ENCODE peak calls at places on chromosome 7, in four cellular contexts. H is neuronal stem cell, T is H1, X is IMR-90. Z is an unnamed sample.

GRCh38 chr7:110442386-110442837 is 648.5 kb upstream of the LRRN3 start:
- DNase-seq in H (peak; percentile 21), T (peak; percentile 63), X (peak; percentile 37), Z (peak; percentile 65)

GRCh38 chr7:123724725-123725381 is 23.9 kb downstream of the WASL start:
- DNase-seq in H (no peak), T (no peak), X (no peak), Z (no peak)

GRCh38 chr7:131011976-131012375 is 278.0 kb upstream of the KLF14 start:
- DNase-seq in H (no peak), T (no peak), X (peak; percentile 89), Z (peak; percentile 93)

GRCh38 chr7:43880596-43880995 is 11.3 kb upstream of the MRPS24 start:
- DNase-seq in H (no peak), T (no peak), X (peak; percentile 78), Z (peak; percentile 82)

GRCh38 chr7:14252458-14252857 is 263.0 kb upstream of the ETV1 start:
- DNase-seq in H (no peak), T (no peak), X (no peak), Z (no peak)

GRCh38 chr7:141003172-141004080 is 11.3 kb downstream of the MRPS33 start:
- DNase-seq in H (no peak), T (no peak), X (no peak), Z (no peak)

GRCh38 chr7:100503350-100503735 is 19.6 kb downstream of the NYAP1 start:
- DNase-seq in H (no peak), T (no peak), X (peak; percentile 46), Z (no peak)

GRCh38 chr7:141184532-141185190 is 110.8 kb downstream of the TMEM178B start:
- DNase-seq in H (no peak), T (no peak), X (no peak), Z (no peak)

GRCh38 chr7:2612445-2613112 is 19.2 kb upstream of the TTYH3 start:
- DNase-seq in H (no peak), T (peak; percentile 49), X (no peak), Z (no peak)

GRCh38 chr7:140673063-140673769 is 471 bp downstream of the ADCK2 start:
- DNase-seq in H (peak; percentile 24), T (no peak), X (no peak), Z (no peak)

GRCh38 chr7:23468721-23469149 is 1.6 kb downstream of the IGF2BP3 start:
- DNase-seq in H (no peak), T (no peak), X (no peak), Z (no peak)

GRCh38 chr7:73526892-73527821 is 5.1 kb upstream of the BAZ1B start:
- DNase-seq in H (no peak), T (no peak), X (no peak), Z (no peak)

GRCh38 chr7:83807770-83808169 is 158.8 kb upstream of the SEMA3E start:
- DNase-seq in H (no peak), T (no peak), X (no peak), Z (no peak)

GRCh38 chr7:27586825-27587224 is 75.9 kb downstream of the HIBADH start:
- DNase-seq in H (no peak), T (no peak), X (no peak), Z (no peak)

GRCh38 chr7:45417268-45417667 is 156.9 kb upstream of the ADCY1 start:
- DNase-seq in H (no peak), T (no peak), X (no peak), Z (no peak)

GRCh38 chr7:74587435-74588126 is 69.9 kb upstream of the GTF2I start:
- DNase-seq in H (no peak), T (no peak), X (peak; percentile 89), Z (peak; percentile 94)

GRCh38 chr7:136006208-136006607 is 29.0 kb upstream of the MTPN start:
- DNase-seq in H (no peak), T (no peak), X (no peak), Z (no peak)

GRCh38 chr7:6056616-6057015 is 25.4 kb downstream of the ANKRD61 start:
- DNase-seq in H (no peak), T (no peak), X (no peak), Z (no peak)

GRCh38 chr7:18638594-18639452 is 143.3 kb downstream of the HDAC9 start:
- DNase-seq in H (no peak), T (no peak), X (peak; percentile 64), Z (peak; percentile 83)

GRCh38 chr7:96040250-96040772 is 268.0 kb downstream of the DYNC1I1 start:
- DNase-seq in H (no peak), T (no peak), X (no peak), Z (no peak)

DNA sequence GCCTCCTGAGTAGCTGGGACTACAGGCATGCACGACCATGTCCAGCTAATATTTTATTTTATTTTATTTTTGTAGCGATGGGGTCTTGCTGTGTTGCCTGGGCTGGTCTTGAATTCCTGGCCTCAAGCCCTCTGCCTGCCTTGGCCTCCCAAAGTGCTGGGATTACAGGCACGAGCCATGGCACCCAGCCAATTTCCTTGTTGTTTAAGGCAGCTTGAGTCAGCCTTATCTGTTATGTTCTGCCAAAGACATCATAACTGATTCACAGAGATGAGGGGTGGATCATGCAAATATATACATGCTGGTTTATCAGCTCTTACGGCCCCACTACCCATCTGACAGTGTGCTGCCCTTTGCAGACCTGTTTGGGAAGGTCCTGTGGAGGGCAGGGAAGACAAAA is 826.7 kb downstream of the TYW1 start:
- DNase-seq in H (no peak), T (no peak), X (no peak), Z (no peak)
- H2BK15ac ChIP-seq in H (no peak overlapping the region), T (no peak overlapping the region), X (no peak overlapping the region), Z (no peak overlapping the region)

GRCh38 chr7:21256310-21256877 is 171.5 kb upstream of the SP4 start:
- DNase-seq in H (no peak), T (no peak), X (peak; percentile 38), Z (peak; percentile 37)

GRCh38 chr7:21251166-21251806 is 176.6 kb upstream of the SP4 start:
- DNase-seq in H (no peak), T (no peak), X (no peak), Z (no peak)

GRCh38 chr7:21253740-21254687 is 173.9 kb upstream of the SP4 start:
- DNase-seq in H (peak; percentile 85), T (peak; percentile 38), X (peak; percentile 26), Z (peak; percentile 69)
- H3K4me3 ChIP-seq in H (no peak overlapping the region), T (peak overlapping the region; percentile 51), X (no peak overlapping the region), Z (no peak overlapping the region)

GRCh38 chr7:115831371-115831770 is 199.2 kb downstream of the TFEC start:
- DNase-seq in H (no peak), T (no peak), X (no peak), Z (no peak)
- H3K14ac ChIP-seq in H (no peak overlapping the region), T (no peak overlapping the region), X (no peak overlapping the region), Z (no peak overlapping the region)

GRCh38 chr7:108236681-108237415 is 106.7 kb upstream of the LAMB4 start:
- DNase-seq in H (no peak), T (no peak), X (no peak), Z (no peak)
- H2BK15ac ChIP-seq in H (no peak overlapping the region), T (no peak overlapping the region), X (no peak overlapping the region), Z (no peak overlapping the region)

GRCh38 chr7:94374721-94375120 is 20.0 kb upstream of the COL1A2 start:
- DNase-seq in H (no peak), T (no peak), X (no peak), Z (peak; percentile 65)
- H3K4me3 ChIP-seq in H (no peak overlapping the region), T (peak overlapping the region; percentile 35), X (peak overlapping the region; percentile 41), Z (peak overlapping the region; percentile 66)

GRCh38 chr7:112439476-112439875 is 10.8 kb upstream of the IFRD1 start:
- DNase-seq in H (no peak), T (no peak), X (no peak), Z (no peak)
- H3K14ac ChIP-seq in H (no peak overlapping the region), T (no peak overlapping the region), X (no peak overlapping the region), Z (no peak overlapping the region)

DNA sequence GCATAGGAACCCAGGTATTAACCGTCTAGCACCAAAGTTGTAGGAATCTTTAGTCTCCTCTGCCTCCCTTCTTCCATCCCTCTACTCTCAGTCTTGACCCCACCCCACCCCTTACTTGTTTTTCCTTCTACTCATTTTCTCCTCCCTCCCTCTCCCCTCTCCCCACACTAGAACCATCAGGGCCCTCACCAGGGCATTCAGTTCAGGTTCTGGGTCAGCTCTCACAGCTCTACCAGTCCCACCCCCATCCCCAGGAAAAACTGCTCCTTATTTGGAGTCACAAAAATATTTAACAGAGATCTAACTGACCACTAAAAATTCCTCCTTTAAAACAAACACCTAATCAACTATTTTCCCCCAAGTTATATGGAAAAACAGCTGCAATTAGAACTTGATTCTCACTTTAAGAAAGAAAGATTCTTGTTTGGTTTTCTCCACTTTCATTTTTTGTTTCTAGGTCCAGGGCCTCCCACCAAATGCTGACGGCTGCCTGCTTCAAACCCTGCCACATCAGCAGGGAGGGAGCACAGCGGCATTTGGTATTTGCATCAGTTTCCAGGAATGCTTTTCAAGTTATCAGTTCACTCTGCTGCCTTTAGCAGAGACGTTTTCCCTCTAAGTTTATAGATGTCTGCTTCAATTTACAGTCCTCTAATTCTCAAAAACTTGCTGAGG is 2.8 kb upstream of the COL1A2 start:
- DNase-seq in H (no peak), T (no peak), X (peak; percentile 88), Z (peak; percentile 81)
- H2BK15ac ChIP-seq in H (no peak overlapping the region), T (no peak overlapping the region), X (peak overlapping the region; percentile 75), Z (no peak overlapping the region)

GRCh38 chr7:101960323-101960722 is 142.9 kb downstream of the CUX1 start:
- DNase-seq in H (no peak), T (no peak), X (no peak), Z (no peak)
- H3K4me3 ChIP-seq in H (no peak overlapping the region), T (no peak overlapping the region), X (no peak overlapping the region), Z (no peak overlapping the region)

GRCh38 chr7:157018997-157019591 is 8.6 kb upstream of the MNX1 start:
- DNase-seq in H (no peak), T (no peak), X (no peak), Z (no peak)

GRCh38 chr7:157016352-157017041 is 6.0 kb upstream of the MNX1 start:
- DNase-seq in H (no peak), T (no peak), X (no peak), Z (no peak)

GRCh38 chr7:157017149-157017548 is 6.7 kb upstream of the MNX1 start:
- DNase-seq in H (no peak), T (no peak), X (no peak), Z (no peak)

GRCh38 chr7:157018328-157018996 is 8.0 kb upstream of the MNX1 start:
- DNase-seq in H (no peak), T (no peak), X (no peak), Z (no peak)

DNA sequence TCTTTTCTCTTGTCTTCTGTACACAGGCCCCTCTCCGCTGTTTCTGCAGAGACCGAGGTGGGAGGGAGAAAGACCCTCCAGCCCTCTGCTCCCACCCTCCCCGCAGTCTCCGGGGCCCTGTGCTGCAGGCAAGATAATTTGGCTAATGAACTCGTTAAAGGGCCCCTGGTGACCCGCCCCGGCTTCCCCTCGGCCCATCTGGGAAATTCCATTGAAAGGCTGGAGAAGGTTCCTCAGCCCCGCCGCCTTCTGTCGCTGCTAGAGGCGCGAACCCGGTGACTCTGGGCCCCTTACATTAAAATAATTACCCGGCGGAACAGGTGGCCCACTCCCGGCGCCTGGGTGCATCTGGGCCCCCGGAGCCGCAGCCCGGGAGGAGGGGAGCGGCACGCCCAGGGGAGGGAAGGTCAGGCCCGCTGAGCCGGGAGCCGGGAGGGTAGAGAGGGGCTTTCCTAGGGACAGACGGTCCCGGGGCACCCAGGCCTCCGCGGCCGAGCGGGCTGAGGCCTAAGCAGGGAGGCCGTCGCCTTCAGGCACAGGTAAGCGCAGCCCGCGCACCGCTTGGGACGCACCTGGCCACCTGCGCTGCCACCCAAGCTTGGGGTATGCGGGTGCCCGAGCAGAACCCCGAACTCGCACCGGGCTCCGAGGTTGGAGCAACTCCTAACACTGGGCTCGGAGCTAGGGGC is 7.3 kb upstream of the MNX1 start:
- DNase-seq in H (no peak), T (no peak), X (no peak), Z (no peak)
- H3K14ac ChIP-seq in H (peak overlapping the region; percentile 44), T (no peak overlapping the region), X (no peak overlapping the region), Z (no peak overlapping the region)

Z was measured in mesenchymal stem cell.